ENCODE peak calls at places on chromosomes 6 and 20, in seven cellular contexts. F is neuronal stem cell, U is IMR-90, X is H9, D is mesendoderm, C is trophoblast cell, N is H1. B is an unnamed sample.

GRCh38 chr20:4167261-4168004 is 152.1 kb upstream of the RNF24 start:
- DNase-seq in F (no peak), U (no peak), X (peak), D (no peak), C (no peak), N (no peak), B (no peak)

GRCh38 chr6:164133095-164133494 is 718.6 kb downstream of the QKI start:
- DNase-seq in F (no peak), U (no peak), X (no peak), D (no peak), C (peak), N (no peak), B (peak)

GRCh38 chr20:3092611-3093379 is 8.3 kb upstream of the AVP start:
- DNase-seq in F (no peak), U (no peak), X (peak), D (peak), C (no peak), N (no peak), B (no peak)

GRCh38 chr6:112040933-112041332 is 13.0 kb upstream of the CCN6 start:
- DNase-seq in F (no peak), U (no peak), X (no peak), D (no peak), C (no peak), N (no peak), B (no peak)

GRCh38 chr6:145723646-145724045 is 11.7 kb downstream of the EPM2A start:
- DNase-seq in F (no peak), U (peak), X (no peak), D (no peak), C (peak), N (no peak), B (no peak)

GRCh38 chr6:121190122-121190521 is 144.2 kb downstream of the TBC1D32 start:
- DNase-seq in F (no peak), U (no peak), X (no peak), D (no peak), C (no peak), N (no peak), B (no peak)

GRCh38 chr6:89669002-89669401 is 30.5 kb upstream of the LYRM2 start:
- DNase-seq in F (no peak), U (peak), X (no peak), D (peak), C (peak), N (no peak), B (no peak)

GRCh38 chr6:35602133-35602946 is 86.4 kb downstream of the FKBP5 start:
- DNase-seq in F (no peak), U (peak), X (no peak), D (peak), C (peak), N (no peak), B (peak)

GRCh38 chr6:111837641-111838500 is 35.4 kb downstream of the FYN start:
- DNase-seq in F (no peak), U (no peak), X (no peak), D (no peak), C (no peak), N (no peak), B (no peak)

GRCh38 chr6:145370559-145370958 is 364.8 kb downstream of the EPM2A start:
- DNase-seq in F (no peak), U (no peak), X (no peak), D (no peak), C (no peak), N (no peak), B (no peak)

GRCh38 chr6:52603000-52603795 is 26.3 kb upstream of the TRAM2 start:
- DNase-seq in F (no peak), U (peak), X (no peak), D (no peak), C (no peak), N (no peak), B (peak)

GRCh38 chr6:43437700-43438099 is 10.4 kb downstream of the ABCC10 start:
- DNase-seq in F (no peak), U (no peak), X (no peak), D (no peak), C (no peak), N (no peak), B (no peak)

GRCh38 chr6:155201461-155202226 is 62.2 kb upstream of the CLDN20 start:
- DNase-seq in F (no peak), U (peak), X (no peak), D (no peak), C (peak), N (no peak), B (peak)

GRCh38 chr6:41640436-41640835 is 2.2 kb downstream of the MDFI start:
- DNase-seq in F (no peak), U (no peak), X (no peak), D (no peak), C (no peak), N (no peak), B (no peak)

GRCh38 chr20:64083380-64084208 is 604 bp downstream of the LKAAEAR1 start:
- DNase-seq in F (peak), U (peak), X (peak), D (peak), C (peak), N (no peak), B (peak)

GRCh38 chr20:7772376-7772775 is 167.9 kb downstream of the HAO1 start:
- DNase-seq in F (no peak), U (peak), X (no peak), D (no peak), C (no peak), N (no peak), B (no peak)

GRCh38 chr6:96545882-96546281 is 17.0 kb upstream of the FHL5 start:
- DNase-seq in F (no peak), U (no peak), X (no peak), D (no peak), C (no peak), N (no peak), B (no peak)

GRCh38 chr20:63198606-63199005 is 17.3 kb downstream of the YTHDF1 start:
- DNase-seq in F (no peak), U (no peak), X (no peak), D (no peak), C (no peak), N (no peak), B (no peak)

GRCh38 chr6:136334853-136335252 is 45.2 kb upstream of the BCLAF1 start:
- DNase-seq in F (no peak), U (no peak), X (peak), D (peak), C (no peak), N (no peak), B (no peak)

GRCh38 chr6:133205304-133205703 is 35.9 kb upstream of the EYA4 start:
- DNase-seq in F (no peak), U (no peak), X (no peak), D (no peak), C (no peak), N (no peak), B (no peak)

GRCh38 chr6:28947831-28948270 is 24.1 kb upstream of the TRIM27 start:
- DNase-seq in F (no peak), U (peak), X (no peak), D (no peak), C (no peak), N (no peak), B (peak)

GRCh38 chr6:35486005-35486925 is 10.6 kb downstream of the TEAD3 start:
- DNase-seq in F (no peak), U (no peak), X (peak), D (peak), C (peak), N (no peak), B (peak)

GRCh38 chr20:35306931-35307517 is 14.8 kb upstream of the FAM83C start:
- DNase-seq in F (peak), U (peak), X (peak), D (peak), C (peak), N (no peak), B (peak)

GRCh38 chr6:137798261-137798660 is 68.8 kb upstream of the TNFAIP3 start:
- DNase-seq in F (no peak), U (no peak), X (no peak), D (no peak), C (no peak), N (no peak), B (no peak)

GRCh38 chr6:31473780-31474725 is 23.9 kb upstream of the MICB start:
- DNase-seq in F (no peak), U (peak), X (peak), D (no peak), C (no peak), N (no peak), B (no peak)

GRCh38 chr20:35174458-35175216 is 2.8 kb downstream of the PROCR start:
- DNase-seq in F (no peak), U (no peak), X (peak), D (peak), C (peak), N (no peak), B (no peak)

GRCh38 chr6:128697392-128697689 is 176.9 kb upstream of the PTPRK start:
- DNase-seq in F (no peak), U (no peak), X (no peak), D (no peak), C (no peak), N (no peak), B (no peak)

GRCh38 chr6:6495851-6496250 is 92.7 kb upstream of the LY86 start:
- DNase-seq in F (no peak), U (no peak), X (no peak), D (no peak), C (peak), N (no peak), B (no peak)

GRCh38 chr6:116536216-116536621 is 9.3 kb downstream of the TRAPPC3L start:
- DNase-seq in F (peak), U (peak), X (no peak), D (peak), C (peak), N (no peak), B (peak)

GRCh38 chr6:1771324-1771723 is 161.6 kb downstream of the FOXC1 start:
- DNase-seq in F (no peak), U (peak), X (no peak), D (no peak), C (no peak), N (no peak), B (no peak)

GRCh38 chr6:21798468-21798867 is 204.9 kb downstream of the SOX4 start:
- DNase-seq in F (no peak), U (no peak), X (no peak), D (no peak), C (no peak), N (no peak), B (no peak)

GRCh38 chr6:98579941-98580340 is 254.4 kb upstream of the POU3F2 start:
- DNase-seq in F (no peak), U (peak), X (no peak), D (no peak), C (no peak), N (no peak), B (no peak)

GRCh38 chr20:49245921-49246740 is 26.9 kb downstream of the DDX27 start:
- DNase-seq in F (no peak), U (peak), X (peak), D (peak), C (peak), N (no peak), B (peak)

GRCh38 chr20:37007898-37008649 is 56.6 kb upstream of the SAMHD1 start:
- DNase-seq in F (no peak), U (peak), X (no peak), D (peak), C (peak), N (no peak), B (peak)

GRCh38 chr6:126381498-126381897 is 41.6 kb downstream of the CENPW start:
- DNase-seq in F (no peak), U (no peak), X (no peak), D (no peak), C (no peak), N (no peak), B (no peak)

GRCh38 chr20:62226707-62227590 is 6.9 kb upstream of the HRH3 start:
- DNase-seq in F (no peak), U (no peak), X (no peak), D (no peak), C (no peak), N (no peak), B (no peak)

GRCh38 chr6:158852312-158853071 is 33.3 kb upstream of the EZR start:
- DNase-seq in F (no peak), U (no peak), X (no peak), D (no peak), C (no peak), N (no peak), B (no peak)

GRCh38 chr6:158850807-158851115 is 31.6 kb upstream of the EZR start:
- DNase-seq in F (no peak), U (peak), X (no peak), D (peak), C (peak), N (no peak), B (no peak)

GRCh38 chr6:158853872-158854213 is 34.7 kb upstream of the EZR start:
- DNase-seq in F (no peak), U (no peak), X (no peak), D (no peak), C (no peak), N (no peak), B (peak)

GRCh38 chr6:158854214-158855101 is 35.3 kb upstream of the EZR start:
- DNase-seq in F (no peak), U (peak), X (peak), D (peak), C (peak), N (no peak), B (peak)

DNA sequence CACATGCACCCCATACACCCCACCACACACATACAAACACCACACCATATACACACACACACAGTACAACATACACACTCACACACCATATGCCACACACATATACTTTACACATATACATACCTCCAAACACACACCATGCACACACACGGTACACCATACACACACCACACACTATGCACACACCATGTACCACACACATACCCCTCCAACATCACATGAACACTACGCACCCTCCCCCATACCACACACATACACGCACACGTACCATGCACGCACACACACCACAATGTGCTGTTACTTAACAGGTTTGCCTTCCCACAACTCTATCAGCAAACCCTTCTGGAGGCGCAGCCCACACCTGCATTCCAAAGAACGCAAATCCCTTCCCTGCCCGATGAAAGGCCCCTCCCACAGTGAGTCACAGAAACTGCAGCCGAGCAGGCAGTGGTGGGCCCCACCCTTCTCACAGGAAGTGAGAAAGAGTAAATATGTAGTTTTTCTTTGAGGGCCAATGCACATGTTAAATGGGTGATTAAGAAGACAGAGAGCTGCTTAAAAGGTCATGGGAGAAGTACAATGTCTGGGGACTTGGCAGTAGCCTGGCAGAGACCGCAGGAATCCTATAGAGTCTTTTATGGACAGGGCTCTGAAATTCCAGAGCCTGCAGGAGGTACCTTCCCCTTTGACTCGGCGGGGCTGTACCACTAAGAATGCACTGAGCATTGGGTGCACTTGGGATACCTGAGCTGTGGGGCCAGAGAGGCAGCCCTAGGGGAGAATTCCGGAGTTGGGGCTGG is 34.1 kb upstream of the EZR start:
- DNase-seq in F (peak), U (peak), X (peak), D (peak), C (peak), N (peak), B (peak)
- H2BK5ac ChIP-seq in F (no peak), U (peak), X (peak), D (peak), C (peak), N (peak), B (no peak)

DNA sequence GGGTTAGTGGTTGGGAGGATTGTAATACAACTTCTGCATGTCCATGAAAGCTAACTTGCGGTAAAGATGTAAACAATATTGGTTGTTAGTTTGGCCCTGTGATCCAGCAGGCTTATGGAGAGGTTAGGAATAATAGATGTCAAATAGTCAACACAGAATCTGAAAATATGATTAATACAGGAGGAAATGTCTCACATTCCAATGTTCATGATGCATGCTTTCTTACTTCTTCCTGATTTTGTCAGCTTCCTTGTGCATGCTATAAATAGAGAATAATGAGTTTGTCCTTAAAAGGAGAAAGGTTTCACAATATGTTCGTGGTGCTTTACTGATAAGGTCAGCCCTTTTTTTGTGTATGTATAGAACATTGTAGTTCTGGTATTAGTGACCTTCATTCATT is 136.7 kb downstream of the MMUT start:
- DNase-seq in F (no peak), U (peak), X (no peak), D (no peak), C (peak), N (no peak), B (peak)
- H3K4me2 ChIP-seq in F (no peak), U (peak), X (no peak), D (no peak), C (no peak), N (no peak), B (no peak)

GRCh38 chr6:15823838-15824414 is 161.1 kb upstream of the DTNBP1 start:
- DNase-seq in F (no peak), U (no peak), X (no peak), D (no peak), C (no peak), N (no peak), B (no peak)
- H2BK5ac ChIP-seq in F (no peak), U (no peak), X (no peak), D (no peak), C (no peak), N (no peak), B (no peak)

DNA sequence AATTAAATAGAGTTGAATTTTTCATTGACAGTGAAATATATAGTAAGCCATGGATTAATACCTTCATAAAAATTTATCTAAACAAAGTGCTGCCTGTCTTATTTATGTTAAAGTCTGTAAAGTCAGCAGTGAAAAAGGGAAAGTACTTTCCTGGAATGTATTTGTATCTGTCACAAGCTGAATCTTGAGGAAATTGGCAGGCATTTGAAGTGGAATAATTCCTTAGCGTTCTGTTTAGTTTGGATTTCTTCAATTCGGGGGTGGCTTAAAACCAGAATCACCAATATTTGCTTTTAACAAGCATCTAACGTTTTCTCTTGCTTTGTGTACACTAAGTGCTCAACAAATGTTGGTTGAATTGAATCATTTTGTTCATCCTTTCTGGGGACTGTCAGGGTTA is 2.2 kb upstream of the NPEPL1 start:
- DNase-seq in F (no peak), U (no peak), X (no peak), D (no peak), C (no peak), N (no peak), B (no peak)
- H3K4me2 ChIP-seq in F (no peak), U (peak), X (no peak), D (no peak), C (no peak), N (no peak), B (no peak)

DNA sequence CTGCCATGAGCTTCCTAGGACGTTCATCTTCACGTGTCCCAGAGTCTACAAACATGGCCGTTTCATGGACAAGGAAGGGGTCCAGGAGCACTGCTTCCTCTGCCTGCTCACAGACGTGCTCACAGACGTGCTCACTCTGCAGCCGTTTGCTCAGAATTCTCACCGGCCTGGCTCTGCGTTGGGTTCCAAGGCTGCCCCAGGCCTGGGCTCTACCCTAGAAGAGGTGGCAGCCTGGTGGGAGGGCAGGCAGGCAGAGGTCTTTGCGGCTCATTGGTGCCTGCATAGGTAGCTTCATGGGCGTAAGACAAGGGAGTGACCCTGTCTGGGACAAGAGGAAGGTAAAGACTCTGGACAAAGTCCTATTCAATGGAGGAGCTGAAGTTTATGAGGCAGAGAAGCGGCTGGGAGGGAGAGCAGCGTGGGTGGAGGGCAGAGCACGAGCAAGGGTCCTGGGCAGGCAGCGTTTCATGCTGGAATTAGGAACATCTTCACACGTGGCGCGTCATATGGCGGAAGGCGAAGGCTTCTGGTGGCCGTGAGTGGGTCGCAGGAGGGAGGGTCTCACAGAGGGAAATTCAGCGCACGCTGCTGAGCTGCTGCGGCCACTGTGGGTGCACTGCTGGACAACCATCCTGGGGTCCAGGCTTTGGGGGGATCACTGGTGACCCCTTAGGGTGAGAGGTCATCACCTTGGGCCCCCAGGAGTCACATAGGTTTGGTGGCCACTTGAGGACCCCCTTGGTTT is 138.2 kb downstream of the PHACTR3 start:
- DNase-seq in F (no peak), U (no peak), X (no peak), D (no peak), C (no peak), N (no peak), B (no peak)
- H2BK5ac ChIP-seq in F (no peak), U (no peak), X (no peak), D (no peak), C (no peak), N (no peak), B (no peak)

DNA sequence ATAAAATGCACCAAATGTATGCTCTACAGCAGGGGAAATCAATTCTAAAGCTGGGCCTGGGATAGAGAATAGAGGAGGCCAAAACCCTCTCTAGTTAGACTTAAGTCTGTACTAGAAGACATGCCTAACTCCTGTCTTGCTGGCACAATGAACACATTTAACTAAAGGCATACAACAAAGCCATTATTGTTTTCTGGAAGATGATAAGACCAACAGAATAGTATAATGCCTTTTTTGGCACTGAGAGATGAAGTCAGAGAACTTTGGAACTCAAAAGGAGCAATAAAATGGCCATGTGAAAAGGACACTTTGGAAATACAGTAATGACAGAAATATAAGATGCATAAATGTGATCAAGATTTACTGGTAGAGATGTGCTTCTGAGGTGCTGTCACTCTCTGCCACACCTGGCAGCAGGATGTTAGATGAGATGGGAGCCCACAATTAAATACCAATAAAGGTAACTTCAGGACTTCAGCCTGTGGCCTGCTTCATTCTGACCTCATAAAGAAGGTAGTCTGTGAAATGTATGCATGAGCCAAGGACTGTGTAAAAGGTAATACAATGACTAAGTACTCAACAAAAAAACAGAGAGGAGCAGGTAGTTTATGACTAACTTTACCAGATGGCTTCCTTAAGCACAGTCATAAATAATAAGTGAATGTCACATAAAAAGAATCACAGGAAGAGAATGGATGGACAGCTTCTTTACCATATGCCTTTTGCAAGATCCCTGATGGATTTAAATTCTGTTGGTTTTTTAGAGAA is 333.4 kb downstream of the BCKDHB start:
- DNase-seq in F (no peak), U (no peak), X (no peak), D (no peak), C (peak), N (no peak), B (no peak)
- H3K4me2 ChIP-seq in F (no peak), U (no peak), X (no peak), D (no peak), C (no peak), N (no peak), B (no peak)